ENCODE peak calls at places on chromosomes 4 and X, in eight cellular contexts. Q is hepatocyte; B is heart left ventricle; A is cardiac muscle cell; M is IMR-90; V is A549; P is mammary epithelial cell; R is naive thymus-derived CD4-positive, alpha-beta T cell. I is an unnamed sample.
A peak's percentile ranks its signal among the peaks of the same experiment; 100 is the strongest.

GRCh38 chr4:44713125-44713524 is 13.2 kb downstream of the GNPDA2 start:
- DNase-seq in Q (no peak), B (no peak), A (no peak), M (no peak), V (no peak), P (no peak), R (no peak), I (no peak)

GRCh38 chr4:84634961-84635360 is 52.0 kb downstream of the CDS1 start:
- DNase-seq in Q (no peak), B (no peak), A (no peak), M (no peak), V (no peak), P (peak; percentile 49), R (no peak), I (no peak)

GRCh38 chrX:110383414-110383813 is 24.8 kb downstream of the RTL9 start:
- DNase-seq in Q (peak; percentile 30), B (no peak), A (peak; percentile 88), M (peak; percentile 86), V (no peak), P (peak; percentile 41), R (no peak), I (no peak)

GRCh38 chr4:71322425-71322824 is 16.4 kb upstream of the SLC4A4 start:
- DNase-seq in Q (no peak), B (no peak), A (peak; percentile 17), M (peak; percentile 43), V (no peak), P (no peak), R (no peak), I (no peak)

GRCh38 chr4:88697113-88697512 is 516 bp downstream of the NAP1L5 start:
- DNase-seq in Q (no peak), B (peak; percentile 29), A (peak; percentile 49), M (peak; percentile 52), V (no peak), P (no peak), R (peak; percentile 42), I (no peak)

GRCh38 chr4:142480244-142480643 is 365.9 kb downstream of the INPP4B start:
- DNase-seq in Q (no peak), B (no peak), A (peak; percentile 11), M (peak; percentile 37), V (peak; percentile 33), P (peak; percentile 30), R (no peak), I (no peak)

GRCh38 chr4:37780444-37781133 is 45.9 kb upstream of the PGM2 start:
- DNase-seq in Q (peak; percentile 43), B (no peak), A (peak; percentile 58), M (no peak), V (no peak), P (no peak), R (peak; percentile 75), I (peak; percentile 48)

GRCh38 chr4:110631582-110632505 is 9.0 kb upstream of the PITX2 start:
- DNase-seq in Q (peak; percentile 93), B (peak; percentile 54), A (peak; percentile 90), M (peak; percentile 84), V (peak; percentile 82), P (peak; percentile 56), R (no peak), I (peak; percentile 81)

GRCh38 chr4:80252427-80252826 is 14.0 kb upstream of the FGF5 start:
- DNase-seq in Q (no peak), B (no peak), A (no peak), M (no peak), V (no peak), P (no peak), R (no peak), I (no peak)

GRCh38 chrX:15549189-15550012 is 48.8 kb downstream of the BMX start:
- DNase-seq in Q (no peak), B (no peak), A (no peak), M (no peak), V (no peak), P (no peak), R (no peak), I (no peak)

GRCh38 chr4:20773144-20773997 is 73.1 kb downstream of the PACRGL start:
- DNase-seq in Q (peak; percentile 87), B (peak; percentile 20), A (peak; percentile 79), M (peak; percentile 54), V (peak; percentile 38), P (peak; percentile 53), R (no peak), I (peak; percentile 37)

GRCh38 chr4:10761903-10762302 is 77.3 kb upstream of the CLNK start:
- DNase-seq in Q (no peak), B (no peak), A (no peak), M (peak; percentile 62), V (no peak), P (no peak), R (no peak), I (no peak)

GRCh38 chr4:71564775-71565174 is 219.1 kb downstream of the GC start:
- DNase-seq in Q (no peak), B (no peak), A (peak; percentile 70), M (no peak), V (no peak), P (no peak), R (no peak), I (no peak)

GRCh38 chr4:165872443-165873297 is at the start of gene TLL1:
- DNase-seq in Q (peak; percentile 37), B (peak; percentile 19), A (peak; percentile 55), M (no peak), V (no peak), P (peak; percentile 45), R (no peak), I (peak; percentile 49)

GRCh38 chr4:10607206-10607605 is 77.4 kb downstream of the CLNK start:
- DNase-seq in Q (no peak), B (no peak), A (no peak), M (no peak), V (no peak), P (no peak), R (no peak), I (no peak)

GRCh38 chr4:153616005-153616555 is 68.0 kb upstream of the TLR2 start:
- DNase-seq in Q (no peak), B (no peak), A (no peak), M (no peak), V (no peak), P (no peak), R (no peak), I (no peak)

GRCh38 chr4:57044996-57045395 is 65.2 kb downstream of the IGFBP7 start:
- DNase-seq in Q (no peak), B (no peak), A (peak; percentile 50), M (peak; percentile 70), V (no peak), P (no peak), R (no peak), I (no peak)

GRCh38 chrX:55702611-55703010 is 14.9 kb upstream of the RRAGB start:
- DNase-seq in Q (no peak), B (no peak), A (no peak), M (no peak), V (no peak), P (no peak), R (no peak), I (no peak)

GRCh38 chr4:94648699-94649098 is 109.1 kb upstream of the BMPR1B start:
- DNase-seq in Q (no peak), B (no peak), A (no peak), M (no peak), V (no peak), P (no peak), R (no peak), I (no peak)

GRCh38 chr4:167020410-167020809 is 213.9 kb downstream of the SPOCK3 start:
- DNase-seq in Q (peak; percentile 10), B (no peak), A (peak; percentile 32), M (no peak), V (peak; percentile 11), P (no peak), R (no peak), I (no peak)

GRCh38 chr4:47002593-47002992 is 9.2 kb upstream of the GABRA4 start:
- DNase-seq in Q (no peak), B (no peak), A (peak; percentile 15), M (peak; percentile 79), V (no peak), P (peak; percentile 1), R (no peak), I (no peak)

GRCh38 chr4:35151816-35152572 is 1092.3 kb downstream of the ARAP2 start:
- DNase-seq in Q (peak; percentile 44), B (no peak), A (no peak), M (no peak), V (peak; percentile 29), P (no peak), R (no peak), I (no peak)

GRCh38 chrX:154382483-154383069 is 3.5 kb downstream of the EMD start:
- DNase-seq in Q (no peak), B (no peak), A (no peak), M (no peak), V (no peak), P (no peak), R (no peak), I (no peak)

GRCh38 chr4:79609853-79610252 is 201.8 kb upstream of the GK2 start:
- DNase-seq in Q (no peak), B (no peak), A (no peak), M (no peak), V (no peak), P (no peak), R (no peak), I (no peak)

GRCh38 chrX:132877954-132878536 is 80.4 kb downstream of the HS6ST2 start:
- DNase-seq in Q (no peak), B (no peak), A (no peak), M (no peak), V (no peak), P (no peak), R (no peak), I (no peak)
- H3K4me1 ChIP-seq in Q (peaks cover 28% of the 10 kb centered on the region), B (no peaks in the 10 kb centered on the region), A (peaks cover 28% of the 10 kb centered on the region), M (no peaks in the 10 kb centered on the region), V (no peaks in the 10 kb centered on the region), P (peaks cover 4% of the 10 kb centered on the region), R (no peaks in the 10 kb centered on the region), I (no peaks in the 10 kb centered on the region)

GRCh38 chr4:148015058-148015457 is 283.2 kb downstream of the ARHGAP10 start:
- DNase-seq in Q (no peak), B (no peak), A (peak; percentile 64), M (no peak), V (no peak), P (no peak), R (no peak), I (no peak)

GRCh38 chr4:148017801-148018200 is 285.9 kb downstream of the ARHGAP10 start:
- DNase-seq in Q (no peak), B (no peak), A (peak; percentile 37), M (no peak), V (no peak), P (no peak), R (no peak), I (no peak)

GRCh38 chr4:148016063-148016637 is 284.3 kb downstream of the ARHGAP10 start:
- DNase-seq in Q (no peak), B (no peak), A (no peak), M (peak; percentile 44), V (no peak), P (no peak), R (no peak), I (no peak)

GRCh38 chr4:148015468-148015867 is 283.6 kb downstream of the ARHGAP10 start:
- DNase-seq in Q (no peak), B (no peak), A (no peak), M (no peak), V (no peak), P (no peak), R (no peak), I (no peak)
- H3K27ac ChIP-seq in Q (no peak overlapping the region), B (no peak overlapping the region), A (no peak overlapping the region), M (no peak overlapping the region), V (no peak overlapping the region), P (no peak overlapping the region), R (no peak overlapping the region), I (no peak overlapping the region)

GRCh38 chr4:63212075-63212474 is 1197.2 kb downstream of the TECRL start:
- DNase-seq in Q (no peak), B (no peak), A (no peak), M (no peak), V (no peak), P (no peak), R (no peak), I (no peak)
- H3K9me3 ChIP-seq in Q (no peaks in the 10 kb centered on the region), B (peaks cover 8% of the 10 kb centered on the region), A (no peaks in the 10 kb centered on the region), M (no peaks in the 10 kb centered on the region), V (no peaks in the 10 kb centered on the region), P (peaks cover 11% of the 10 kb centered on the region), R (no peaks in the 10 kb centered on the region), I (no peaks in the 10 kb centered on the region)

GRCh38 chrX:21958888-21959287 is 18.4 kb downstream of the SMS start:
- DNase-seq in Q (no peak), B (no peak), A (peak; percentile 50), M (peak; percentile 48), V (no peak), P (no peak), R (no peak), I (no peak)
- H3K4me1 ChIP-seq in Q (peaks cover 13% of the 10 kb centered on the region), B (no peaks in the 10 kb centered on the region), A (peaks cover 56% of the 10 kb centered on the region), M (peaks cover 19% of the 10 kb centered on the region), V (peaks cover 21% of the 10 kb centered on the region), P (peaks cover 7% of the 10 kb centered on the region), R (no peaks in the 10 kb centered on the region), I (peaks cover 5% of the 10 kb centered on the region)

I was measured in small intestine.